ENCODE peak calls at places on chromosomes 2 and 18, in nine cellular contexts. G, C, T, N, B, F, Y, U and V are unnamed samples.

GRCh38 chr2:147002256-147002655 is 842.6 kb upstream of the ACVR2A start:
- DNase-seq in G (no peak), C (no peak), T (no peak), N (no peak), B (no peak), F (no peak), Y (no peak), U (no peak), V (no peak)

GRCh38 chr18:48027401-48027931 is 97.0 kb upstream of the SMAD2 start:
- DNase-seq in G (no peak), C (no peak), T (peak), N (no peak), B (no peak), F (no peak), Y (peak), U (no peak), V (no peak)

GRCh38 chr2:98518106-98518505 is 73.4 kb downstream of the INPP4A start:
- DNase-seq in G (no peak), C (no peak), T (no peak), N (no peak), B (peak), F (peak), Y (no peak), U (no peak), V (no peak)

GRCh38 chr2:235939471-235939870 is 228.7 kb downstream of the GBX2 start:
- DNase-seq in G (no peak), C (no peak), T (no peak), N (no peak), B (no peak), F (no peak), Y (no peak), U (no peak), V (no peak)

GRCh38 chr2:149399934-149400615 is 69.7 kb downstream of the LYPD6 start:
- DNase-seq in G (no peak), C (no peak), T (no peak), N (peak), B (no peak), F (no peak), Y (peak), U (no peak), V (no peak)

GRCh38 chr2:228040995-228041394 is 140.5 kb downstream of the SPHKAP start:
- DNase-seq in G (no peak), C (no peak), T (no peak), N (no peak), B (no peak), F (no peak), Y (no peak), U (no peak), V (no peak)

GRCh38 chr2:232264081-232264480 is 114.5 kb upstream of the ALPP start:
- DNase-seq in G (no peak), C (no peak), T (no peak), N (no peak), B (no peak), F (no peak), Y (no peak), U (no peak), V (no peak)

GRCh38 chr2:171205551-171205950 is 44.9 kb upstream of the TLK1 start:
- DNase-seq in G (no peak), C (no peak), T (no peak), N (no peak), B (no peak), F (no peak), Y (no peak), U (no peak), V (no peak)

GRCh38 chr2:30336978-30337841 is 105.9 kb downstream of the LBH start:
- DNase-seq in G (no peak), C (no peak), T (no peak), N (no peak), B (no peak), F (peak), Y (no peak), U (no peak), V (no peak)

GRCh38 chr2:239881561-239882320 is 143.4 kb downstream of the NDUFA10 start:
- DNase-seq in G (no peak), C (no peak), T (no peak), N (no peak), B (no peak), F (no peak), Y (no peak), U (no peak), V (no peak)

GRCh38 chr2:240893363-240893828 is 2.6 kb downstream of the MAB21L4 start:
- DNase-seq in G (no peak), C (no peak), T (peak), N (no peak), B (no peak), F (no peak), Y (no peak), U (no peak), V (no peak)

GRCh38 chr2:11502740-11503292 is 31.0 kb upstream of the GREB1 start:
- DNase-seq in G (no peak), C (no peak), T (no peak), N (no peak), B (no peak), F (no peak), Y (no peak), U (no peak), V (no peak)

GRCh38 chr2:238527565-238527964 is 100.8 kb downstream of the ASB1 start:
- DNase-seq in G (no peak), C (peak), T (no peak), N (no peak), B (no peak), F (no peak), Y (no peak), U (no peak), V (no peak)

GRCh38 chr2:101277111-101277510 is 24.4 kb downstream of the CNOT11 start:
- DNase-seq in G (no peak), C (no peak), T (no peak), N (peak), B (no peak), F (no peak), Y (no peak), U (no peak), V (no peak)

GRCh38 chr2:235654115-235654514 is 160.3 kb downstream of the AGAP1 start:
- DNase-seq in G (no peak), C (no peak), T (no peak), N (no peak), B (no peak), F (no peak), Y (no peak), U (no peak), V (no peak)

GRCh38 chr18:24490545-24490944 is 30.1 kb downstream of the HRH4 start:
- DNase-seq in G (no peak), C (no peak), T (no peak), N (no peak), B (no peak), F (no peak), Y (peak), U (no peak), V (no peak)